ENCODE peak calls at places on chromosomes 13 and 19, in ten cellular contexts. J, C, Y, R, E, S, U, A, D and W are unnamed samples.

GRCh38 chr13:84645196-84646071 is 763.2 kb upstream of the SLITRK1 start:
- DNase-seq in D (no peak), E (no peak), Y (peak; percentile 17), J (no peak), S (no peak), C (no peak), R (no peak), A (no peak), U (no peak), W (no peak)

GRCh38 chr19:13116282-13117175 is at the start of gene TRMT1:
- DNase-seq in C (peak; percentile 94), E (peak; percentile 84), Y (peak; percentile 97), J (peak; percentile 88), R (peak; percentile 98), U (peak; percentile 87), D (peak; percentile 88), S (peak; percentile 97), A (peak; percentile 95), W (peak; percentile 98)

GRCh38 chr19:43609872-43610271 is 2.0 kb upstream of the SRRM5 start:
- DNase-seq in C (no peak), S (no peak), R (no peak), A (no peak), J (no peak), U (no peak), E (no peak), D (no peak), Y (no peak), W (no peak)

GRCh38 chr19:44875666-44876418 is 15.2 kb upstream of the TOMM40 start:
- DNase-seq in J (no peak), A (no peak), E (no peak), C (no peak), S (peak; percentile 59), D (no peak), U (no peak), R (no peak), Y (peak; percentile 67), W (no peak)

GRCh38 chr13:93316848-93317247 is 90.2 kb downstream of the GPC6 start:
- DNase-seq in Y (no peak), A (no peak), R (no peak), D (no peak), U (no peak), J (no peak), E (no peak), S (no peak), C (no peak), W (no peak)

GRCh38 chr13:111883571-111884343 is 183.2 kb upstream of the SOX1 start:
- DNase-seq in J (no peak), C (no peak), A (peak; percentile 22), R (no peak), S (no peak), E (no peak), D (no peak), U (no peak), Y (no peak), W (no peak)

GRCh38 chr19:926595-927043 is 784 bp downstream of the ARID3A start:
- DNase-seq in R (peak; percentile 91), D (no peak), A (peak; percentile 85), C (no peak), S (peak; percentile 26), U (no peak), J (peak; percentile 61), Y (peak; percentile 56), E (no peak), W (no peak)

GRCh38 chr13:95754069-95754468 is 77.1 kb downstream of the DNAJC3 start:
- DNase-seq in U (no peak), R (no peak), Y (no peak), S (no peak), C (no peak), A (no peak), J (no peak), D (no peak), E (no peak), W (no peak)

GRCh38 chr19:873084-874019 is 13.9 kb downstream of the CFD start:
- DNase-seq in S (no peak), R (peak; percentile 86), Y (peak; percentile 38), A (no peak), U (no peak), C (no peak), D (no peak), J (no peak), E (peak; percentile 78), W (no peak)

GRCh38 chr19:48473161-48473966 is 4.2 kb downstream of the CYTH2 start:
- DNase-seq in A (no peak), Y (no peak), E (no peak), C (no peak), U (no peak), S (peak; percentile 16), D (no peak), J (no peak), R (no peak), W (no peak)

GRCh38 chr13:112113851-112114250 is 46.9 kb downstream of the SOX1 start:
- DNase-seq in R (no peak), A (no peak), Y (no peak), D (no peak), U (no peak), C (no peak), J (no peak), S (no peak), E (no peak), W (no peak)

GRCh38 chr13:77136902-77137420 is 110.0 kb upstream of the FBXL3 start:
- DNase-seq in E (no peak), A (no peak), D (no peak), Y (peak; percentile 59), U (peak; percentile 49), R (no peak), C (no peak), J (no peak), S (no peak), W (no peak)

GRCh38 chr13:52345048-52345447 is 60.9 kb downstream of the THSD1 start:
- DNase-seq in R (no peak), S (no peak), C (no peak), A (no peak), J (no peak), Y (peak; percentile 65), D (no peak), U (no peak), E (no peak), W (no peak)
- TF ChIP-seq CTCF in R (no peak), S (no peak), C (no peak), A (no peak), J (no peak), Y (no peak), D (no peak), U (no peak), E (no peak), W (no peak)

DNA sequence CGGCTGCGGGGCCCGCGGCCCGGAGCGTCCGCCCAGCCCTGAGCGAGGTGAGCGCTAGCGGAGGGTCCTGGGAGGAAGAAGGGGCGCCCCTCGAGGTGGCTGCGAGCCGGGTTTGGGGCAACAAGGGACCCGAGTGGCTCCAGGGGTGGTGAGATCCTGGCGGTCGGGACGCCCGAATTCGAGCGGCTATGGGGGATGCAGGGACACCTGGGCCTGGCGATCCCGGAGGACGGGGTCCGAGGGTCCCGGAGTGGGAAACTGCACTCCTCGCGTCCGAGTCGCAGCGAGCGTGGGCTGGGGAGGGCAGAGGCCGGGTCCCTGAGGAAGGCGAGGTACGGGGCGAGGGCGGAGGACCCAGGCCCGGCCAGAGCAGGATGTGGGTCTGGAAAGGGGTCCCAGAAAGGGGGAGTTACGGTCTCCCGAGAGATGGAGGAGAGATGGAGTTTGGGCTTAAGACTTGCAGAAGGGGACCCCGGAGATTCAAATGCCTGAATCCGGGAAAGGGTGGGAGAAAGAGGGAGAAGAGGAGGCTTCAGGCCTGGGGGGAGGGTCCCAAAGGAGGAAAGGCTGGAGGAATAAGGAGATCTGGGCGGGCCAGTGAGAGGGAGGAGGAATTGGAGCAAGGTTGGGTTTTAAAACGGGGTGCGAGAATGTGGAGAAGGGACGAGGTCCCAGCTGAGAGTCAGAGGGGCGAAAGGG is 542 bp downstream of the CACNG7 start:
- DNase-seq in A (no peak), R (no peak), E (no peak), S (no peak), D (no peak), Y (no peak), J (no peak), U (no peak), C (no peak), W (no peak)
- TF ChIP-seq CTCF in A (no peak), R (no peak), E (no peak), S (no peak), D (no peak), Y (no peak), J (no peak), U (no peak), C (no peak), W (no peak)

GRCh38 chr13:51590231-51590630 is 6.0 kb downstream of the WDFY2 start:
- DNase-seq in C (no peak), D (no peak), S (no peak), U (no peak), Y (no peak), A (no peak), J (no peak), R (no peak), E (no peak), W (no peak)

GRCh38 chr13:51589793-51590192 is 5.5 kb downstream of the WDFY2 start:
- DNase-seq in S (no peak), J (no peak), D (no peak), R (no peak), A (no peak), E (no peak), U (no peak), Y (no peak), C (no peak), W (no peak)

GRCh38 chr13:51588406-51588949 is 4.2 kb downstream of the WDFY2 start:
- DNase-seq in A (no peak), E (no peak), S (no peak), U (no peak), D (no peak), J (no peak), C (no peak), R (no peak), Y (no peak), W (no peak)

GRCh38 chr13:51594432-51594831 is 10.2 kb downstream of the WDFY2 start:
- DNase-seq in R (no peak), E (no peak), J (no peak), C (no peak), D (no peak), U (no peak), Y (no peak), S (no peak), A (no peak), W (no peak)

GRCh38 chr13:51590966-51591627 is 6.8 kb downstream of the WDFY2 start:
- DNase-seq in J (no peak), A (no peak), R (no peak), Y (peak; percentile 93), E (no peak), C (no peak), U (peak; percentile 92), D (no peak), S (peak; percentile 68), W (no peak)
- TF ChIP-seq CTCF in J (no peak), A (no peak), R (no peak), Y (no peak), E (no peak), C (no peak), U (no peak), D (no peak), S (no peak), W (no peak)

GRCh38 chr19:46251415-46251814 is 21.9 kb downstream of the IGFL1 start:
- DNase-seq in R (no peak), C (no peak), D (no peak), S (peak; percentile 22), Y (no peak), J (no peak), U (no peak), E (no peak), A (no peak), W (no peak)

GRCh38 chr19:46254776-46255175 is 25.2 kb downstream of the IGFL1 start:
- DNase-seq in A (no peak), U (no peak), E (no peak), D (no peak), C (no peak), S (peak; percentile 84), Y (no peak), R (no peak), J (no peak), W (no peak)

GRCh38 chr19:46250057-46250456 is 20.5 kb downstream of the IGFL1 start:
- DNase-seq in D (no peak), R (no peak), E (no peak), U (no peak), C (no peak), A (no peak), Y (no peak), J (no peak), S (no peak), W (no peak)
- TF ChIP-seq CTCF in D (no peak), R (no peak), E (no peak), U (no peak), C (no peak), A (no peak), Y (no peak), J (no peak), S (no peak), W (no peak)